ENCODE peak calls at places on chromosome 15, in seven cellular contexts. One of them, this sample, is unnamed.

GRCh38 chr15:96322401-96323249 is 7.9 kb upstream of the NR2F2 start:
- DNase-seq in activated T-helper 1 cell treated with anti-CD3 and anti-CD28 coated beads, Interleukin-2, amount 50 U/mL, for 16 hours: no peak
- DNase-seq in activated T-cell treated with anti-CD3 and anti-CD28 coated beads for 24 hours: no peak
- DNase-seq in foreskin fibroblast: no peak
- DNase-seq in COR-L47: no peak
- DNase-seq in NCI-H774: no peak
- DNase-seq in aorta: peak
- DNase-seq in this sample: no peak

GRCh38 chr15:84826369-84826823 is 9.2 kb downstream of the ALPK3 start:
- DNase-seq in activated T-helper 1 cell treated with anti-CD3 and anti-CD28 coated beads, Interleukin-2, amount 50 U/mL, for 16 hours: no peak
- DNase-seq in activated T-cell treated with anti-CD3 and anti-CD28 coated beads for 24 hours: no peak
- DNase-seq in foreskin fibroblast: no peak
- DNase-seq in COR-L47: peak
- DNase-seq in NCI-H774: peak
- DNase-seq in aorta: no peak
- DNase-seq in this sample: peak

GRCh38 chr15:91948001-91948608 is 94.6 kb downstream of the SLCO3A1 start:
- DNase-seq in activated T-helper 1 cell treated with anti-CD3 and anti-CD28 coated beads, Interleukin-2, amount 50 U/mL, for 16 hours: no peak
- DNase-seq in activated T-cell treated with anti-CD3 and anti-CD28 coated beads for 24 hours: no peak
- DNase-seq in foreskin fibroblast: no peak
- DNase-seq in COR-L47: no peak
- DNase-seq in NCI-H774: no peak
- DNase-seq in aorta: no peak
- DNase-seq in this sample: peak

GRCh38 chr15:100309984-100310291 is 31.8 kb downstream of the ADAMTS17 start:
- DNase-seq in activated T-helper 1 cell treated with anti-CD3 and anti-CD28 coated beads, Interleukin-2, amount 50 U/mL, for 16 hours: no peak
- DNase-seq in activated T-cell treated with anti-CD3 and anti-CD28 coated beads for 24 hours: no peak
- DNase-seq in foreskin fibroblast: no peak
- DNase-seq in COR-L47: no peak
- DNase-seq in NCI-H774: no peak
- DNase-seq in aorta: no peak
- DNase-seq in this sample: no peak

GRCh38 chr15:100114100-100114499 is 227.7 kb downstream of the ADAMTS17 start:
- DNase-seq in activated T-helper 1 cell treated with anti-CD3 and anti-CD28 coated beads, Interleukin-2, amount 50 U/mL, for 16 hours: no peak
- DNase-seq in activated T-cell treated with anti-CD3 and anti-CD28 coated beads for 24 hours: no peak
- DNase-seq in foreskin fibroblast: peak
- DNase-seq in COR-L47: no peak
- DNase-seq in NCI-H774: no peak
- DNase-seq in aorta: peak
- DNase-seq in this sample: peak

GRCh38 chr15:35168464-35168863 is 83.4 kb upstream of the NANOGP8 start:
- DNase-seq in activated T-helper 1 cell treated with anti-CD3 and anti-CD28 coated beads, Interleukin-2, amount 50 U/mL, for 16 hours: no peak
- DNase-seq in activated T-cell treated with anti-CD3 and anti-CD28 coated beads for 24 hours: no peak
- DNase-seq in foreskin fibroblast: peak
- DNase-seq in COR-L47: no peak
- DNase-seq in NCI-H774: no peak
- DNase-seq in aorta: no peak
- DNase-seq in this sample: peak

GRCh38 chr15:87224409-87224808 is 1032.1 kb downstream of the NTRK3 start:
- DNase-seq in activated T-helper 1 cell treated with anti-CD3 and anti-CD28 coated beads, Interleukin-2, amount 50 U/mL, for 16 hours: no peak
- DNase-seq in activated T-cell treated with anti-CD3 and anti-CD28 coated beads for 24 hours: no peak
- DNase-seq in foreskin fibroblast: no peak
- DNase-seq in COR-L47: no peak
- DNase-seq in NCI-H774: no peak
- DNase-seq in aorta: no peak
- DNase-seq in this sample: peak

GRCh38 chr15:83873966-83874365 is 220.0 kb downstream of the ADAMTSL3 start:
- DNase-seq in activated T-helper 1 cell treated with anti-CD3 and anti-CD28 coated beads, Interleukin-2, amount 50 U/mL, for 16 hours: no peak
- DNase-seq in activated T-cell treated with anti-CD3 and anti-CD28 coated beads for 24 hours: no peak
- DNase-seq in foreskin fibroblast: no peak
- DNase-seq in COR-L47: no peak
- DNase-seq in NCI-H774: no peak
- DNase-seq in aorta: no peak
- DNase-seq in this sample: no peak

GRCh38 chr15:73957276-73957675 is 31.0 kb downstream of the LOXL1 start:
- DNase-seq in activated T-helper 1 cell treated with anti-CD3 and anti-CD28 coated beads, Interleukin-2, amount 50 U/mL, for 16 hours: no peak
- DNase-seq in activated T-cell treated with anti-CD3 and anti-CD28 coated beads for 24 hours: no peak
- DNase-seq in foreskin fibroblast: no peak
- DNase-seq in COR-L47: no peak
- DNase-seq in NCI-H774: no peak
- DNase-seq in aorta: peak
- DNase-seq in this sample: no peak

GRCh38 chr15:74514039-74514438 is 27.0 kb upstream of the ARID3B start:
- DNase-seq in activated T-helper 1 cell treated with anti-CD3 and anti-CD28 coated beads, Interleukin-2, amount 50 U/mL, for 16 hours: no peak
- DNase-seq in activated T-cell treated with anti-CD3 and anti-CD28 coated beads for 24 hours: no peak
- DNase-seq in foreskin fibroblast: no peak
- DNase-seq in COR-L47: no peak
- DNase-seq in NCI-H774: no peak
- DNase-seq in aorta: no peak
- DNase-seq in this sample: no peak

This sample was measured in AG20443.